ENCODE peak calls at places on chromosome 2, in eight cellular contexts. K is lower leg skin; L is Jurkat, Clone E6-1; P is NCI-H1105; E is GM12878; X is cardiac fibroblast; Q is WTC11; M is fibroblast of mammary gland. B is an unnamed sample.

GRCh38 chr2:127453392-127454171 is 35.4 kb downstream of the PROC start:
- DNase-seq in K (no peak), L (peak; percentile 10), P (no peak), E (no peak), X (peak; percentile 16), Q (peak; percentile 28), M (peak; percentile 6), B (no peak)

GRCh38 chr2:128386066-128386465 is 67.4 kb upstream of the HS6ST1 start:
- DNase-seq in K (peak; percentile 78), L (no peak), P (no peak), E (no peak), X (no peak), Q (no peak), M (no peak), B (no peak)

GRCh38 chr2:232927041-232927792 is 57.2 kb downstream of the SNORC start:
- DNase-seq in K (no peak), L (no peak), P (no peak), E (no peak), X (peak; percentile 14), Q (peak; percentile 20), M (peak; percentile 21), B (no peak)

GRCh38 chr2:141438536-141438935 is 692.3 kb downstream of the LRP1B start:
- DNase-seq in K (no peak), L (no peak), P (no peak), E (no peak), X (no peak), Q (no peak), M (peak; percentile 1), B (no peak)

GRCh38 chr2:197613509-197613987 is 61.8 kb downstream of the RFTN2 start:
- DNase-seq in K (no peak), L (no peak), P (no peak), E (no peak), X (peak; percentile 72), Q (no peak), M (peak; percentile 67), B (peak; percentile 56)

GRCh38 chr2:109304731-109305470 is 175.9 kb downstream of the SH3RF3 start:
- DNase-seq in K (no peak), L (no peak), P (no peak), E (peak; percentile 7), X (no peak), Q (no peak), M (no peak), B (no peak)

GRCh38 chr2:132404056-132404455 is 12.5 kb upstream of the GPR39 start:
- DNase-seq in K (no peak), L (no peak), P (no peak), E (no peak), X (no peak), Q (no peak), M (no peak), B (no peak)

GRCh38 chr2:7400628-7401027 is 483.4 kb downstream of the RNF144A start:
- DNase-seq in K (no peak), L (no peak), P (no peak), E (no peak), X (no peak), Q (no peak), M (no peak), B (no peak)

GRCh38 chr2:235495373-235496238 is 1.8 kb downstream of the AGAP1 start:
- DNase-seq in K (no peak), L (no peak), P (no peak), E (no peak), X (no peak), Q (no peak), M (peak; percentile 10), B (peak; percentile 50)

GRCh38 chr2:141329949-141330348 is 800.9 kb downstream of the LRP1B start:
- DNase-seq in K (no peak), L (no peak), P (no peak), E (no peak), X (peak; percentile 44), Q (no peak), M (peak; percentile 56), B (no peak)

GRCh38 chr2:217309056-217309455 is 449.2 kb upstream of the TNP1 start:
- DNase-seq in K (no peak), L (no peak), P (no peak), E (no peak), X (no peak), Q (no peak), M (no peak), B (no peak)

GRCh38 chr2:37156071-37156856 is 516 bp downstream of the EIF2AK2 start:
- DNase-seq in K (peak; percentile 88), L (no peak), P (no peak), E (no peak), X (peak; percentile 66), Q (no peak), M (peak; percentile 46), B (peak; percentile 81)

GRCh38 chr2:130819226-130819914 is 17.3 kb upstream of the ARHGEF4 start:
- DNase-seq in K (no peak), L (no peak), P (no peak), E (no peak), X (no peak), Q (no peak), M (no peak), B (no peak)

GRCh38 chr2:231189571-231190495 is 8.6 kb upstream of the ARMC9 start:
- DNase-seq in K (peak; percentile 87), L (no peak), P (no peak), E (no peak), X (peak; percentile 73), Q (peak; percentile 38), M (peak; percentile 62), B (no peak)

GRCh38 chr2:241912021-241912555 is 42.6 kb downstream of the RTP5 start:
- DNase-seq in K (peak; percentile 83), L (no peak), P (no peak), E (no peak), X (no peak), Q (no peak), M (no peak), B (no peak)

GRCh38 chr2:219003267-219003634 is 10.0 kb upstream of the CRYBA2 start:
- DNase-seq in K (no peak), L (no peak), P (no peak), E (no peak), X (no peak), Q (no peak), M (no peak), B (no peak)